ENCODE peak calls at places on chromosomes 13 and 19, in nine cellular contexts. One of them, this sample, is unnamed.

GRCh38 chr13:41286370-41286769 is 23.0 kb upstream of the MTRF1 start:
- DNase-seq in tibial nerve: no peak
- DNase-seq in fibroblast of lung: no peak
- DNase-seq in GM13976: no peak
- DNase-seq in uterus: no peak
- DNase-seq in cardiac fibroblast: no peak
- DNase-seq in adrenal gland: no peak
- DNase-seq in body of pancreas: no peak
- DNase-seq in coronary artery: no peak
- DNase-seq in this sample: no peak

GRCh38 chr13:42022796-42023493 is 25.5 kb upstream of the DGKH start:
- DNase-seq in tibial nerve: no peak
- DNase-seq in fibroblast of lung: no peak
- DNase-seq in GM13976: no peak
- DNase-seq in uterus: no peak
- DNase-seq in cardiac fibroblast: peak
- DNase-seq in adrenal gland: no peak
- DNase-seq in body of pancreas: no peak
- DNase-seq in coronary artery: no peak
- DNase-seq in this sample: no peak

GRCh38 chr19:41701401-41702075 is 6.9 kb upstream of the CEACAM5 start:
- DNase-seq in tibial nerve: no peak
- DNase-seq in fibroblast of lung: no peak
- DNase-seq in GM13976: no peak
- DNase-seq in uterus: no peak
- DNase-seq in cardiac fibroblast: no peak
- DNase-seq in adrenal gland: peak
- DNase-seq in body of pancreas: peak
- DNase-seq in coronary artery: peak
- DNase-seq in this sample: no peak

GRCh38 chr19:14198384-14199376 is 7.3 kb downstream of the ADGRL1 start:
- DNase-seq in tibial nerve: no peak
- DNase-seq in fibroblast of lung: peak
- DNase-seq in GM13976: no peak
- DNase-seq in uterus: no peak
- DNase-seq in cardiac fibroblast: peak
- DNase-seq in adrenal gland: no peak
- DNase-seq in body of pancreas: no peak
- DNase-seq in coronary artery: no peak
- DNase-seq in this sample: no peak

GRCh38 chr19:5691930-5692784 is 2.1 kb downstream of the RPL36 start:
- DNase-seq in tibial nerve: no peak
- DNase-seq in fibroblast of lung: no peak
- DNase-seq in GM13976: no peak
- DNase-seq in uterus: no peak
- DNase-seq in cardiac fibroblast: no peak
- DNase-seq in adrenal gland: peak
- DNase-seq in body of pancreas: no peak
- DNase-seq in coronary artery: peak
- DNase-seq in this sample: no peak

GRCh38 chr19:33063356-33064116 is 1.2 kb downstream of the RHPN2 start:
- DNase-seq in tibial nerve: no peak
- DNase-seq in fibroblast of lung: peak
- DNase-seq in GM13976: peak
- DNase-seq in uterus: peak
- DNase-seq in cardiac fibroblast: peak
- DNase-seq in adrenal gland: no peak
- DNase-seq in body of pancreas: peak
- DNase-seq in coronary artery: no peak
- DNase-seq in this sample: no peak

GRCh38 chr19:42140125-42140754 is 8.0 kb upstream of the POU2F2 start:
- DNase-seq in tibial nerve: peak
- DNase-seq in fibroblast of lung: peak
- DNase-seq in GM13976: no peak
- DNase-seq in uterus: no peak
- DNase-seq in cardiac fibroblast: peak
- DNase-seq in adrenal gland: peak
- DNase-seq in body of pancreas: peak
- DNase-seq in coronary artery: no peak
- DNase-seq in this sample: no peak

GRCh38 chr13:51645154-51645650 is 60.9 kb downstream of the WDFY2 start:
- DNase-seq in tibial nerve: no peak
- DNase-seq in fibroblast of lung: peak
- DNase-seq in GM13976: peak
- DNase-seq in uterus: no peak
- DNase-seq in cardiac fibroblast: peak
- DNase-seq in adrenal gland: no peak
- DNase-seq in body of pancreas: peak
- DNase-seq in coronary artery: no peak
- DNase-seq in this sample: peak

GRCh38 chr13:27770809-27771208 is 21.5 kb upstream of the GSX1 start:
- DNase-seq in tibial nerve: no peak
- DNase-seq in fibroblast of lung: peak
- DNase-seq in GM13976: peak
- DNase-seq in uterus: no peak
- DNase-seq in cardiac fibroblast: peak
- DNase-seq in adrenal gland: no peak
- DNase-seq in body of pancreas: peak
- DNase-seq in coronary artery: no peak
- DNase-seq in this sample: peak

GRCh38 chr13:103104340-103104739 is 38.1 kb upstream of the SLC10A2 start:
- DNase-seq in tibial nerve: no peak
- DNase-seq in fibroblast of lung: no peak
- DNase-seq in GM13976: no peak
- DNase-seq in uterus: no peak
- DNase-seq in cardiac fibroblast: no peak
- DNase-seq in adrenal gland: no peak
- DNase-seq in body of pancreas: no peak
- DNase-seq in coronary artery: no peak
- DNase-seq in this sample: no peak

GRCh38 chr13:94073006-94073744 is 406.3 kb downstream of the DCT start:
- DNase-seq in tibial nerve: no peak
- DNase-seq in fibroblast of lung: peak
- DNase-seq in GM13976: no peak
- DNase-seq in uterus: no peak
- DNase-seq in cardiac fibroblast: peak
- DNase-seq in adrenal gland: no peak
- DNase-seq in body of pancreas: no peak
- DNase-seq in coronary artery: no peak
- DNase-seq in this sample: no peak

GRCh38 chr19:55546822-55547614 is 1.7 kb upstream of the SBK3 start:
- DNase-seq in tibial nerve: peak
- DNase-seq in fibroblast of lung: peak
- DNase-seq in GM13976: peak
- DNase-seq in uterus: peak
- DNase-seq in cardiac fibroblast: peak
- DNase-seq in adrenal gland: peak
- DNase-seq in body of pancreas: peak
- DNase-seq in coronary artery: peak
- DNase-seq in this sample: no peak

GRCh38 chr19:2624537-2625091 is 77.9 kb downstream of the GNG7 start:
- DNase-seq in tibial nerve: no peak
- DNase-seq in fibroblast of lung: no peak
- DNase-seq in GM13976: peak
- DNase-seq in uterus: no peak
- DNase-seq in cardiac fibroblast: no peak
- DNase-seq in adrenal gland: no peak
- DNase-seq in body of pancreas: peak
- DNase-seq in coronary artery: no peak
- DNase-seq in this sample: peak

GRCh38 chr13:49933511-49933910 is 2.6 kb downstream of the SPRYD7 start:
- DNase-seq in tibial nerve: no peak
- DNase-seq in fibroblast of lung: no peak
- DNase-seq in GM13976: no peak
- DNase-seq in uterus: no peak
- DNase-seq in cardiac fibroblast: no peak
- DNase-seq in adrenal gland: no peak
- DNase-seq in body of pancreas: no peak
- DNase-seq in coronary artery: no peak
- DNase-seq in this sample: no peak

GRCh38 chr19:39425744-39426143 is 10.0 kb downstream of the RPS16 start:
- DNase-seq in tibial nerve: no peak
- DNase-seq in fibroblast of lung: no peak
- DNase-seq in GM13976: no peak
- DNase-seq in uterus: no peak
- DNase-seq in cardiac fibroblast: no peak
- DNase-seq in adrenal gland: no peak
- DNase-seq in body of pancreas: no peak
- DNase-seq in coronary artery: no peak
- DNase-seq in this sample: no peak

GRCh38 chr13:87234981-87235380 is 436.2 kb upstream of the SLITRK5 start:
- DNase-seq in tibial nerve: no peak
- DNase-seq in fibroblast of lung: peak
- DNase-seq in GM13976: no peak
- DNase-seq in uterus: no peak
- DNase-seq in cardiac fibroblast: peak
- DNase-seq in adrenal gland: no peak
- DNase-seq in body of pancreas: no peak
- DNase-seq in coronary artery: no peak
- DNase-seq in this sample: no peak
- TF ChIP-seq CTCF in tibial nerve: no peak
- TF ChIP-seq CTCF in fibroblast of lung: no peak
- TF ChIP-seq CTCF in GM13976: no peak
- TF ChIP-seq CTCF in uterus: no peak
- TF ChIP-seq CTCF in cardiac fibroblast: no peak
- TF ChIP-seq CTCF in adrenal gland: no peak
- TF ChIP-seq CTCF in body of pancreas: no peak
- TF ChIP-seq CTCF in coronary artery: no peak
- TF ChIP-seq CTCF in this sample: no peak

GRCh38 chr19:988081-988480 is 3.9 kb downstream of the WDR18 start:
- DNase-seq in tibial nerve: no peak
- DNase-seq in fibroblast of lung: no peak
- DNase-seq in GM13976: no peak
- DNase-seq in uterus: no peak
- DNase-seq in cardiac fibroblast: no peak
- DNase-seq in adrenal gland: no peak
- DNase-seq in body of pancreas: no peak
- DNase-seq in coronary artery: no peak
- DNase-seq in this sample: no peak

GRCh38 chr19:990746-991145 is 6.6 kb downstream of the WDR18 start:
- DNase-seq in tibial nerve: no peak
- DNase-seq in fibroblast of lung: no peak
- DNase-seq in GM13976: no peak
- DNase-seq in uterus: no peak
- DNase-seq in cardiac fibroblast: no peak
- DNase-seq in adrenal gland: no peak
- DNase-seq in body of pancreas: no peak
- DNase-seq in coronary artery: no peak
- DNase-seq in this sample: no peak

GRCh38 chr19:988510-988909 is 4.4 kb downstream of the WDR18 start:
- DNase-seq in tibial nerve: no peak
- DNase-seq in fibroblast of lung: no peak
- DNase-seq in GM13976: no peak
- DNase-seq in uterus: no peak
- DNase-seq in cardiac fibroblast: no peak
- DNase-seq in adrenal gland: no peak
- DNase-seq in body of pancreas: no peak
- DNase-seq in coronary artery: no peak
- DNase-seq in this sample: no peak

GRCh38 chr19:990119-990571 is 6.0 kb downstream of the WDR18 start:
- DNase-seq in tibial nerve: no peak
- DNase-seq in fibroblast of lung: no peak
- DNase-seq in GM13976: no peak
- DNase-seq in uterus: no peak
- DNase-seq in cardiac fibroblast: no peak
- DNase-seq in adrenal gland: peak
- DNase-seq in body of pancreas: peak
- DNase-seq in coronary artery: no peak
- DNase-seq in this sample: no peak

GRCh38 chr19:989381-990081 is 5.4 kb downstream of the WDR18 start:
- DNase-seq in tibial nerve: no peak
- DNase-seq in fibroblast of lung: no peak
- DNase-seq in GM13976: no peak
- DNase-seq in uterus: no peak
- DNase-seq in cardiac fibroblast: no peak
- DNase-seq in adrenal gland: no peak
- DNase-seq in body of pancreas: no peak
- DNase-seq in coronary artery: no peak
- DNase-seq in this sample: no peak
- TF ChIP-seq CTCF in tibial nerve: no peak
- TF ChIP-seq CTCF in fibroblast of lung: no peak
- TF ChIP-seq CTCF in GM13976: peak
- TF ChIP-seq CTCF in uterus: no peak
- TF ChIP-seq CTCF in cardiac fibroblast: peak
- TF ChIP-seq CTCF in adrenal gland: no peak
- TF ChIP-seq CTCF in body of pancreas: no peak
- TF ChIP-seq CTCF in coronary artery: no peak
- TF ChIP-seq CTCF in this sample: peak

DNA sequence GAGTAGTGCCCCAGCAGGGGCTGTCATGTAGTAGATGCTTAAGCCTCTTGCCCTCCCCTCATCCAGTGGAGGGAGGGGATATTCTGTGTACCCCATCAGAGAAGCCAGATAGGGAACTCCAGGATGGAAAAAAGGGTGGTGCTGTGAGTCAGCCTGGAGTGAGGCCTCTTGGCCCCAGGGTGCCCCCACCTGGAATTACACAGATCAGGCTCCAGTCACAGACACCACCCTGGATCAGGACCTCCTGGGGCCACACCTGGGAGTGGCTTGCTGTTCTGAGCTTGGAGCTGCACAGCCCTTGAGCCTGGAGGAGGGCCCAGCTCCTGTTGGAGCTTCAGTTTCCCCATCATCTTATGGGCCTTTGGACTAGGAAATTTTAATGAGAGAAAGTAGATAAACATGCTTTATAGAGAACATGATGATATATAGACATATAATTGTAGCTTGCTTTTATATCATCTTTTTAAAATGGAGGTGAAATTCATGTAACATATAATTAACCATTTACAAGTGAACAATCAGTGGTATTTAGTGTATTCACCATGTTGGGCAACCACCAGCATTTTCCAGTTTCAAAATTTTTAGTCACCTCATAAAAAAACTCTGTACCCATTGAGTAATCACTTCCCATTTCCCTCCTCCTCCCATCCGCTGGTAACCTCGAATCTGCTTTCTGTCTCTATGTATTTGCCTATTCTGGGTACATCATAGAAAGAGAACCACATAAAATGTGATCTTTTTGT is 24.6 kb downstream of the CYP4F22 start:
- DNase-seq in tibial nerve: no peak
- DNase-seq in fibroblast of lung: no peak
- DNase-seq in GM13976: no peak
- DNase-seq in uterus: no peak
- DNase-seq in cardiac fibroblast: no peak
- DNase-seq in adrenal gland: no peak
- DNase-seq in body of pancreas: peak
- DNase-seq in coronary artery: no peak
- DNase-seq in this sample: no peak
- TF ChIP-seq CTCF in tibial nerve: no peak
- TF ChIP-seq CTCF in fibroblast of lung: no peak
- TF ChIP-seq CTCF in GM13976: no peak
- TF ChIP-seq CTCF in uterus: no peak
- TF ChIP-seq CTCF in cardiac fibroblast: no peak
- TF ChIP-seq CTCF in adrenal gland: no peak
- TF ChIP-seq CTCF in body of pancreas: no peak
- TF ChIP-seq CTCF in coronary artery: no peak
- TF ChIP-seq CTCF in this sample: no peak

DNA sequence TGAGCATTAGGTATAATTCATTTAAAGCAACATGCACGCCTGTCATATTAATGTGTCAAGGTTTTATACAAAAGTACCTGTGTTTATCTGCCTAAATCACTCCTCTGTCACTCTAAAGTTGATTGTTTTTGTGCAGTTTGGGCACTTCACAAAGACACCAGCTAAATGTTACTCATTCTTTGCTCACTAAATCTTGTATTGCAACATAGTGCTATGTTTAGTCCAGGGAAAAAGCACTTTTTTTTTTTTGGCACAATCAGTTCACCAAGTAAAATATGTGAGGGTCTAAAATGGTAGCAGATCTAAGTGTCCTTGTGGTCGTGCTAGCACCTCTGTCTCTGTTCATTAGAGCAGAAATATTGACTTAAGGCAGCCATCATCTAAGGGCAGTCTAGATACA is 2526.7 kb upstream of the PCDH20 start:
- DNase-seq in tibial nerve: no peak
- DNase-seq in fibroblast of lung: peak
- DNase-seq in GM13976: no peak
- DNase-seq in uterus: no peak
- DNase-seq in cardiac fibroblast: peak
- DNase-seq in adrenal gland: no peak
- DNase-seq in body of pancreas: no peak
- DNase-seq in coronary artery: no peak
- DNase-seq in this sample: no peak
- TF ChIP-seq CTCF in tibial nerve: no peak
- TF ChIP-seq CTCF in fibroblast of lung: no peak
- TF ChIP-seq CTCF in GM13976: no peak
- TF ChIP-seq CTCF in uterus: no peak
- TF ChIP-seq CTCF in cardiac fibroblast: no peak
- TF ChIP-seq CTCF in adrenal gland: no peak
- TF ChIP-seq CTCF in body of pancreas: no peak
- TF ChIP-seq CTCF in coronary artery: no peak
- TF ChIP-seq CTCF in this sample: no peak